ENCODE peak calls at places on chromosomes 6 and 20, in nine cellular contexts. K is heart left ventricle, V is HCT116, S is Panc1, L is K562, Q is HepG2, D is pancreas, Y is body of pancreas, C is RWPE2. F is an unnamed sample.

GRCh38 chr6:168851460-168852103 is 402.1 kb downstream of the THBS2 start:
- ATAC-seq in K (no peak), V (no peak), S (peak; percentile 65), L (peak; percentile 39), Q (peak; percentile 58), D (peak; percentile 58), Y (no peak), C (peak; percentile 41), F (no peak)

GRCh38 chr6:13461805-13462204 is 25.6 kb downstream of the GFOD1 start:
- ATAC-seq in K (peak; percentile 4), V (peak; percentile 41), S (no peak), L (no peak), Q (no peak), D (no peak), Y (no peak), C (no peak), F (no peak)

GRCh38 chr20:1122388-1123315 is 4.2 kb downstream of the PSMF1 start:
- ATAC-seq in K (peak; percentile 29), V (no peak), S (no peak), L (peak; percentile 50), Q (peak; percentile 73), D (peak; percentile 44), Y (peak; percentile 44), C (no peak), F (no peak)

GRCh38 chr20:48948612-48949011 is 27.1 kb downstream of the ARFGEF2 start:
- ATAC-seq in K (no peak), V (no peak), S (no peak), L (peak; percentile 47), Q (peak; percentile 47), D (no peak), Y (no peak), C (no peak), F (no peak)

GRCh38 chr20:33410081-33410742 is 8.9 kb upstream of the CDK5RAP1 start:
- ATAC-seq in K (no peak), V (no peak), S (no peak), L (no peak), Q (no peak), D (no peak), Y (no peak), C (no peak), F (no peak)

GRCh38 chr20:18428490-18429173 is 38.2 kb downstream of the DZANK1 start:
- ATAC-seq in K (peak; percentile 34), V (no peak), S (peak; percentile 34), L (no peak), Q (peak; percentile 75), D (peak; percentile 51), Y (no peak), C (no peak), F (no peak)

GRCh38 chr6:117494283-117494682 is 11.8 kb downstream of the DCBLD1 start:
- ATAC-seq in K (peak; percentile 54), V (no peak), S (no peak), L (peak; percentile 63), Q (no peak), D (peak; percentile 42), Y (no peak), C (no peak), F (no peak)

GRCh38 chr6:149139782-149140136 is 177.8 kb upstream of the TAB2 start:
- ATAC-seq in K (no peak), V (no peak), S (no peak), L (no peak), Q (no peak), D (no peak), Y (no peak), C (no peak), F (no peak)

GRCh38 chr6:41563060-41563776 is 17.0 kb downstream of the FOXP4 start:
- ATAC-seq in K (no peak), V (no peak), S (no peak), L (no peak), Q (no peak), D (no peak), Y (no peak), C (no peak), F (no peak)

GRCh38 chr6:168219167-168219566 is 100.4 kb downstream of the DACT2 start:
- ATAC-seq in K (peak; percentile 88), V (no peak), S (no peak), L (no peak), Q (no peak), D (no peak), Y (peak; percentile 24), C (no peak), F (peak; percentile 78)

GRCh38 chr6:15461127-15461944 is 201.5 kb downstream of the DTNBP1 start:
- ATAC-seq in K (no peak), V (no peak), S (no peak), L (no peak), Q (no peak), D (no peak), Y (no peak), C (no peak), F (no peak)

GRCh38 chr6:108689279-108690161 is 128.8 kb downstream of the FOXO3 start:
- ATAC-seq in K (peak; percentile 97), V (peak; percentile 87), S (no peak), L (peak; percentile 82), Q (no peak), D (peak; percentile 93), Y (peak; percentile 98), C (peak; percentile 88), F (peak; percentile 94)

GRCh38 chr20:6008254-6008653 is 45.6 kb downstream of the LRRN4 start:
- ATAC-seq in K (no peak), V (no peak), S (no peak), L (no peak), Q (no peak), D (peak; percentile 28), Y (no peak), C (peak; percentile 60), F (peak; percentile 67)

GRCh38 chr6:108168501-108168979 is 2.7 kb downstream of the NR2E1 start:
- ATAC-seq in K (peak; percentile 71), V (no peak), S (no peak), L (no peak), Q (peak; percentile 90), D (peak; percentile 83), Y (no peak), C (peak; percentile 30), F (peak; percentile 17)

GRCh38 chr20:4875578-4876067 is 125.7 kb downstream of the SLC23A2 start:
- ATAC-seq in K (peak; percentile 45), V (no peak), S (no peak), L (no peak), Q (no peak), D (peak; percentile 20), Y (no peak), C (no peak), F (no peak)

DNA sequence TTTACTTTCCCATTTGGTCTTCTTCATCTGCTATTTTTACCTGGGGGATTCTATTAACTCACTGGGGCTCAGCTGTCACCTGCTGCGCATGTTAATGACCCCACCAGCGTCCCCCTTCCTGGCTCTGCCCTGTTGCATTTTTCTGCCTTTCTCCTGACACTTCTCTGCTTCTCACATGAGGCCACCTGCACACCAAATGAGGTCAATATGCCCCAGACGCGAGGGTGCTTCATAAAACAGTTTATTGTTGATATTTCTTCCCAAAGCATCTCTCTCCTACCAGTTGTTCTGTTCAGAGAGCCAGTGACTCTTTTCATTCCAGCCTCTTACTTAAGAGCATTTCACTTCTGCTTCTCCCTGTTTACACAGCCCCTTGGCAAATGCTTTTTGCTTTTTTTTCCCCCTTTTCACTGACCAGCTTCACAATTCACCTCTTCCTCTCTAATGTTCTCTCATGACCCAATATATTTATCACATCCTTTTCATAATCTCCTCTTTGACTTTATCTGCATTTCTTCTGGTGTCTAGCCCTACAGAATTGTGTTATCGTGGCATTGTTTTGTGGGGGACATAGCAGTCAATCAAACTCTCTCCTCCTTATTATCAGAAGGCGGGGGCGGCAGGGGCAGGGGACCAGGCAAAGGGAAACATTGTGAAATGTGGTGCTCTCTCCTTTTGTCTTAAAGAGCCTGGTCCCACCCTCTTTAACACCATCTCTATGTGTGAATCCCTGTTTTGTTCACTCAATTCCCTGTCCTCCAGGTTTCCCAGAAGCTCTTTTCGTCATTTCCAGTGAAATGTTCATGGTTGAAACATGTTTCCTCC is 545.8 kb upstream of the CITED2 start:
- ATAC-seq in K (no peak), V (no peak), S (no peak), L (peak; percentile 43), Q (no peak), D (peak; percentile 71), Y (no peak), C (no peak), F (no peak)
- H3K4me3 ChIP-seq in K (no peak overlapping the region), V (no peak overlapping the region), S (no peak overlapping the region), L (no peak overlapping the region), Q (no peak overlapping the region), D (no peak overlapping the region), Y (no peak overlapping the region), C (no peak overlapping the region), F (no peak overlapping the region)

DNA sequence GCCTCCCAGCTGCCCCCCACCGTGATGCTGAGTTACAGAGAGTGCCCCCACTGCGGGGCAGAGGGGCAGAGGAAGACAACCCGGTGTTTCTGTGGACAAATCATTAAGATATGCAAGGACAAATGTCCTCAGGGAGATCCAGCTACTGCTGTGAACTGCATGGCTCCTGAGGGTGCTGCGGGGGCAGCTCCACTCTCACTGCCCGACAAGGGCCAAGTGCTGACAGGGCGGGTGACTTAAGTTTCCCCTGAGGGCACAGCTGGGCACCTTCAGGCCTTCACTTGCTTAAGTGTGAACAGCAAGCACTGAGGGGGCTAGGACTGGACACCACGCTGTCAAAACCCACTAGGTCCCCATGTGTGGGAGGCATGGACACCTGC is 26.2 kb upstream of the TCFL5 start:
- ATAC-seq in K (peak; percentile 8), V (no peak), S (peak; percentile 28), L (no peak), Q (no peak), D (no peak), Y (no peak), C (peak; percentile 18), F (no peak)
- H3K4me3 ChIP-seq in K (no peak overlapping the region), V (no peak overlapping the region), S (no peak overlapping the region), L (no peak overlapping the region), Q (no peak overlapping the region), D (no peak overlapping the region), Y (no peak overlapping the region), C (no peak overlapping the region), F (no peak overlapping the region)

GRCh38 chr20:53739799-53740785 is 146.5 kb upstream of the ZNF217 start:
- ATAC-seq in K (no peak), V (no peak), S (peak; percentile 9), L (peak; percentile 51), Q (peak; percentile 18), D (no peak), Y (no peak), C (no peak), F (no peak)
- H3K4me3 ChIP-seq in K (peak overlapping the region; percentile 5), V (no peak overlapping the region), S (peak overlapping the region; percentile 4), L (peak overlapping the region; percentile 25), Q (peak overlapping the region; percentile 45), D (peak overlapping the region; percentile 23), Y (no peak overlapping the region), C (peak overlapping the region; percentile 1), F (peak overlapping the region; percentile 7)

DNA sequence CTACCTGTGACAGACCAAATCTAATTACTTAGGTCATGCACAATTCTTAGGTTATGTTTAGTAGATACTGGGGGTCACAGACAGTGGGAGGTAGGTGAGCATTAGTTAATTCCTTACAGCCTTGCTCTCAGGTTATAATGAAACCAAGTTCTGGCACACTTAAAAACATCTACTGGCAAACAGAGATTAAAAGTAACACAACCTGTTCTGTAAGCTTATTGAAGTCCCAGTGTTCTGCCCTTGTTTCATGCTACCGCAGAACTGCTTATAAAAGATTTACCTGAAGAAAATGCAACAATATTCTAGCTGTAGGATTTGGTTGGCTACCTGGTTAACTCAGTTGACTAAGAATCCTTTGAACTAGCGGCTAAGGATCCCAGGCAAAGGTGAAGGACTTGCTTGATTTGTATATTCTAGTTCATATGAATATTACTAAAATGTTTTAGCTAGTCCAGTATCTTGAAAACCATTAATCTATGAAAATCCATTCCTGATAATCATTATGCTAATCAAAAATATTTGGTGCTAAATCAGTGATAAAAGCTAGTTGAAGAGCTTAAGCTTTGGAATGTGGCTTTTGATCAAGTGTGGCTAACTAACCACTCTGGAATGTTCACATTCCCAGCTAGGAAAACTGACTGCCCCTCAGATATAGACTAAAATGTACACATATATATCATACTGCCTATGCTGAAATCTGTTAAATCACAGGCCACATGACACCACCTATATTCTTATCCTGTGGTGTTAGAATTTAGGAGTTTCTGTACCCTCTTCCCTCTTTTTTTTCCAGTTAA is 7.2 kb downstream of the PEX3 start:
- ATAC-seq in K (no peak), V (peak; percentile 60), S (no peak), L (no peak), Q (peak; percentile 57), D (peak; percentile 95), Y (peak; percentile 80), C (peak; percentile 94), F (no peak)
- H3K4me3 ChIP-seq in K (no peak overlapping the region), V (no peak overlapping the region), S (no peak overlapping the region), L (no peak overlapping the region), Q (no peak overlapping the region), D (no peak overlapping the region), Y (no peak overlapping the region), C (no peak overlapping the region), F (no peak overlapping the region)

F was measured in gastroesophageal sphincter.